ENCODE peak calls at places on chromosomes 11 and 22, in eight cellular contexts. O is T-helper 2 cell; R is stimulated activated CD8-positive, alpha-beta memory T cell treated with anti-CD3 and anti-CD28 coated beads, Interleukin-2, amount 100 ng/mL, for 1 hour; B is mesenchymal stem cell; F is amniotic stem cell; T is posterior vena cava; X is GM04504; N is AG10803. J is an unnamed sample.

GRCh38 chr11:37747121-37747520 is 1149.1 kb upstream of the RAG2 start:
- DNase-seq in O (no peak), R (no peak), B (no peak), F (no peak), T (no peak), X (no peak), N (no peak), J (no peak)

GRCh38 chr11:45264839-45265515 is 21.2 kb downstream of the SYT13 start:
- DNase-seq in O (no peak), R (no peak), B (peak; percentile 73), F (peak; percentile 55), T (no peak), X (peak; percentile 10), N (peak; percentile 56), J (no peak)

GRCh38 chr11:75073459-75074190 is 23.1 kb downstream of the OR2AT4 start:
- DNase-seq in O (no peak), R (no peak), B (no peak), F (no peak), T (no peak), X (no peak), N (no peak), J (no peak)

GRCh38 chr11:129728571-129728970 is 87.1 kb upstream of the TMEM45B start:
- DNase-seq in O (no peak), R (no peak), B (no peak), F (no peak), T (no peak), X (no peak), N (no peak), J (no peak)

GRCh38 chr11:129658558-129658882 is 157.1 kb upstream of the TMEM45B start:
- DNase-seq in O (no peak), R (no peak), B (no peak), F (no peak), T (no peak), X (no peak), N (no peak), J (no peak)

GRCh38 chr11:120130991-120131760 is 6.7 kb downstream of the TRIM29 start:
- DNase-seq in O (no peak), R (no peak), B (no peak), F (no peak), T (peak; percentile 70), X (no peak), N (no peak), J (no peak)

GRCh38 chr11:111329306-111330204 is 31.2 kb downstream of the POU2AF3 start:
- DNase-seq in O (no peak), R (no peak), B (no peak), F (no peak), T (peak; percentile 88), X (no peak), N (no peak), J (no peak)

GRCh38 chr11:12029738-12030363 is 21.4 kb upstream of the DKK3 start:
- DNase-seq in O (no peak), R (no peak), B (peak; percentile 50), F (no peak), T (no peak), X (no peak), N (peak; percentile 39), J (no peak)

GRCh38 chr11:6531267-6531752 is 34.2 kb downstream of the DNHD1 start:
- DNase-seq in O (peak; percentile 53), R (no peak), B (peak; percentile 72), F (no peak), T (no peak), X (peak; percentile 24), N (peak; percentile 48), J (no peak)

GRCh38 chr11:1766719-1767398 is 3.1 kb upstream of the CTSD start:
- DNase-seq in O (no peak), R (no peak), B (no peak), F (no peak), T (peak; percentile 76), X (no peak), N (no peak), J (no peak)

GRCh38 chr11:2830030-2830812 is 55.4 kb downstream of the CDKN1C start:
- DNase-seq in O (no peak), R (no peak), B (no peak), F (no peak), T (peak; percentile 75), X (no peak), N (no peak), J (no peak)

GRCh38 chr11:114174712-114175495 is 115.4 kb downstream of the ZBTB16 start:
- DNase-seq in O (no peak), R (no peak), B (no peak), F (no peak), T (no peak), X (no peak), N (no peak), J (no peak)

GRCh38 chr22:35589071-35589735 is 27.9 kb downstream of the MB start:
- DNase-seq in O (no peak), R (no peak), B (peak; percentile 95), F (peak; percentile 81), T (peak; percentile 90), X (peak; percentile 95), N (peak; percentile 91), J (no peak)

GRCh38 chr11:72828692-72829101 is 14.5 kb downstream of the ATG16L2 start:
- DNase-seq in O (no peak), R (no peak), B (no peak), F (no peak), T (no peak), X (no peak), N (no peak), J (no peak)

GRCh38 chr11:43756575-43756974 is 76.0 kb downstream of the HSD17B12 start:
- DNase-seq in O (peak; percentile 44), R (no peak), B (no peak), F (peak; percentile 49), T (no peak), X (no peak), N (peak; percentile 11), J (no peak)

GRCh38 chr22:37018815-37019308 is 385 bp downstream of the TST start:
- DNase-seq in O (no peak), R (no peak), B (peak; percentile 82), F (no peak), T (peak; percentile 88), X (no peak), N (peak; percentile 39), J (no peak)

GRCh38 chr11:78767409-78767932 is 192.8 kb upstream of the NARS2 start:
- DNase-seq in O (no peak), R (no peak), B (no peak), F (no peak), T (no peak), X (no peak), N (no peak), J (no peak)

GRCh38 chr11:1830500-1831223 is 4.1 kb upstream of the SYT8 start:
- DNase-seq in O (no peak), R (no peak), B (no peak), F (no peak), T (peak; percentile 76), X (no peak), N (no peak), J (no peak)

GRCh38 chr11:65541093-65542010 is 16.5 kb downstream of the SCYL1 start:
- DNase-seq in O (no peak), R (no peak), B (no peak), F (no peak), T (no peak), X (no peak), N (no peak), J (no peak)

GRCh38 chr11:114197799-114198500 is 98.2 kb upstream of the NNMT start:
- DNase-seq in O (no peak), R (no peak), B (peak; percentile 82), F (no peak), T (peak; percentile 86), X (no peak), N (peak; percentile 37), J (no peak)

GRCh38 chr22:39655736-39656285 is 85.3 kb downstream of the CACNA1I start:
- DNase-seq in O (no peak), R (no peak), B (no peak), F (no peak), T (no peak), X (no peak), N (no peak), J (no peak)

GRCh38 chr11:124656759-124657627 is 16.5 kb downstream of the SIAE start:
- DNase-seq in O (no peak), R (no peak), B (peak; percentile 32), F (no peak), T (no peak), X (no peak), N (no peak), J (no peak)

GRCh38 chr11:12076840-12077534 is 33.4 kb upstream of the MICAL2 start:
- DNase-seq in O (no peak), R (no peak), B (no peak), F (no peak), T (no peak), X (no peak), N (no peak), J (no peak)

GRCh38 chr11:61128947-61129346 is 26.7 kb downstream of the CD5 start:
- DNase-seq in O (no peak), R (no peak), B (no peak), F (no peak), T (no peak), X (no peak), N (no peak), J (no peak)

GRCh38 chr11:31798057-31799035 is 12.8 kb downstream of the PAX6 start:
- DNase-seq in O (no peak), R (no peak), B (no peak), F (no peak), T (peak; percentile 75), X (no peak), N (no peak), J (no peak)

GRCh38 chr22:19330865-19331418 is 39.4 kb upstream of the CLTCL1 start:
- DNase-seq in O (no peak), R (no peak), B (no peak), F (no peak), T (no peak), X (no peak), N (no peak), J (no peak)

GRCh38 chr11:487571-488021 is 19.4 kb downstream of the RNH1 start:
- DNase-seq in O (no peak), R (no peak), B (no peak), F (no peak), T (no peak), X (no peak), N (no peak), J (no peak)

GRCh38 chr11:77147668-77148321 is 19.7 kb downstream of the MYO7A start:
- DNase-seq in O (peak; percentile 63), R (no peak), B (no peak), F (no peak), T (no peak), X (no peak), N (no peak), J (no peak)

GRCh38 chr11:61978703-61979661 is 11.5 kb upstream of the FTH1 start:
- DNase-seq in O (no peak), R (no peak), B (no peak), F (peak; percentile 42), T (peak; percentile 77), X (no peak), N (peak; percentile 70), J (no peak)

GRCh38 chr11:60972182-60973030 is 926 bp downstream of the CD6 start:
- DNase-seq in O (peak; percentile 71), R (no peak), B (no peak), F (no peak), T (no peak), X (no peak), N (no peak), J (no peak)

GRCh38 chr11:24880962-24881361 is 384.1 kb downstream of the LUZP2 start:
- DNase-seq in O (no peak), R (no peak), B (no peak), F (no peak), T (no peak), X (no peak), N (no peak), J (no peak)

GRCh38 chr22:35629406-35630234 is 12.5 kb upstream of the MB start:
- DNase-seq in O (peak; percentile 73), R (no peak), B (peak; percentile 98), F (peak; percentile 95), T (peak; percentile 94), X (peak; percentile 98), N (peak; percentile 99), J (no peak)

GRCh38 chr22:44623771-44624510 is 78.1 kb upstream of the PRR5 start:
- DNase-seq in O (peak; percentile 16), R (no peak), B (peak; percentile 39), F (no peak), T (peak; percentile 72), X (no peak), N (peak; percentile 18), J (no peak)

GRCh38 chr11:119671561-119672015 is 57.4 kb downstream of the NECTIN1 start:
- DNase-seq in O (no peak), R (no peak), B (peak; percentile 52), F (no peak), T (no peak), X (no peak), N (peak; percentile 21), J (no peak)